ENCODE peak calls at places on chromosomes 6 and 20, in eight cellular contexts. F is dorsolateral prefrontal cortex; A is activated CD8-positive, alpha-beta memory T cell treated with anti-CD3 and anti-CD28 coated beads for 48 hours; T is SJSA1; H is epithelial cell of prostate; Y is AG20443; R is psoas muscle; B is lower lobe of right lung. O is an unnamed sample.

GRCh38 chr6:90849686-90850085 is 262.8 kb upstream of the MAP3K7 start:
- DNase-seq in F (no peak), A (no peak), T (no peak), H (no peak), Y (no peak), R (no peak), B (no peak), O (no peak)

GRCh38 chr20:4699216-4699615 is 22.5 kb upstream of the PRND start:
- DNase-seq in F (no peak), A (no peak), T (no peak), H (no peak), Y (no peak), R (no peak), B (no peak), O (no peak)

GRCh38 chr6:119974430-119975159 is 625.0 kb upstream of the MAN1A1 start:
- DNase-seq in F (no peak), A (no peak), T (no peak), H (no peak), Y (no peak), R (no peak), B (no peak), O (no peak)

GRCh38 chr6:157521665-157522335 is 140.8 kb downstream of the ZDHHC14 start:
- DNase-seq in F (no peak), A (no peak), T (no peak), H (no peak), Y (no peak), R (no peak), B (no peak), O (no peak)

GRCh38 chr20:50587291-50587961 is 77.2 kb downstream of the PTPN1 start:
- DNase-seq in F (no peak), A (no peak), T (no peak), H (no peak), Y (no peak), R (no peak), B (peak), O (peak)

GRCh38 chr20:63052571-63053429 is 46.0 kb upstream of the BHLHE23 start:
- DNase-seq in F (no peak), A (no peak), T (no peak), H (no peak), Y (no peak), R (no peak), B (peak), O (peak)

GRCh38 chr6:12265795-12266194 is 24.4 kb upstream of the EDN1 start:
- DNase-seq in F (no peak), A (no peak), T (peak), H (no peak), Y (peak), R (no peak), B (no peak), O (no peak)

GRCh38 chr6:112357801-112358200 is 10.7 kb downstream of the RFPL4B start:
- DNase-seq in F (no peak), A (no peak), T (no peak), H (peak), Y (peak), R (no peak), B (no peak), O (no peak)

GRCh38 chr20:38393259-38393658 is 41.9 kb downstream of the SNHG17 start:
- DNase-seq in F (no peak), A (no peak), T (no peak), H (no peak), Y (no peak), R (no peak), B (no peak), O (no peak)

GRCh38 chr6:134398453-134398852 is 80.5 kb upstream of the SGK1 start:
- DNase-seq in F (no peak), A (no peak), T (no peak), H (no peak), Y (no peak), R (no peak), B (peak), O (no peak)

GRCh38 chr6:37061157-37061804 is 55.8 kb downstream of the FGD2 start:
- DNase-seq in F (peak), A (no peak), T (no peak), H (no peak), Y (no peak), R (peak), B (no peak), O (no peak)

GRCh38 chr20:2314759-2315439 is 19.1 kb downstream of the TGM3 start:
- DNase-seq in F (no peak), A (no peak), T (peak), H (peak), Y (peak), R (peak), B (no peak), O (no peak)

GRCh38 chr6:113820751-113821150 is 36.4 kb upstream of the MARCKS start:
- DNase-seq in F (no peak), A (no peak), T (no peak), H (no peak), Y (no peak), R (no peak), B (no peak), O (no peak)

GRCh38 chr6:20433321-20433720 is 31.6 kb downstream of the E2F3 start:
- DNase-seq in F (no peak), A (no peak), T (no peak), H (no peak), Y (no peak), R (no peak), B (no peak), O (no peak)

GRCh38 chr20:19588731-19589130 is 169.3 kb upstream of the RIN2 start:
- DNase-seq in F (no peak), A (no peak), T (no peak), H (no peak), Y (no peak), R (no peak), B (no peak), O (no peak)

GRCh38 chr6:39887692-39888450 is 46.4 kb downstream of the MOCS1 start:
- DNase-seq in F (peak), A (no peak), T (peak), H (no peak), Y (peak), R (peak), B (peak), O (no peak)

GRCh38 chr20:15544727-15545126 is 1028.5 kb downstream of the KIF16B start:
- DNase-seq in F (no peak), A (no peak), T (no peak), H (no peak), Y (no peak), R (no peak), B (no peak), O (no peak)

GRCh38 chr6:156599367-156599766 is 177.8 kb upstream of the ARID1B start:
- DNase-seq in F (no peak), A (no peak), T (no peak), H (no peak), Y (no peak), R (peak), B (no peak), O (no peak)

GRCh38 chr6:152206072-152206818 is 398.8 kb downstream of the ESR1 start:
- DNase-seq in F (no peak), A (no peak), T (no peak), H (no peak), Y (peak), R (peak), B (no peak), O (no peak)

GRCh38 chr6:98579941-98580340 is 254.4 kb upstream of the POU3F2 start:
- DNase-seq in F (no peak), A (no peak), T (peak), H (no peak), Y (no peak), R (no peak), B (no peak), O (no peak)

GRCh38 chr6:29294499-29294914 is 7.0 kb upstream of the OR14J1 start:
- DNase-seq in F (no peak), A (no peak), T (no peak), H (peak), Y (no peak), R (no peak), B (no peak), O (no peak)

GRCh38 chr6:108453601-108454157 is 107.0 kb upstream of the FOXO3 start:
- DNase-seq in F (no peak), A (no peak), T (no peak), H (no peak), Y (peak), R (no peak), B (no peak), O (no peak)

GRCh38 chr6:121615493-121615892 is 180.0 kb downstream of the GJA1 start:
- DNase-seq in F (no peak), A (no peak), T (no peak), H (no peak), Y (no peak), R (no peak), B (no peak), O (no peak)

GRCh38 chr20:51446656-51447055 is 95.9 kb downstream of the NFATC2 start:
- DNase-seq in F (no peak), A (no peak), T (peak), H (no peak), Y (peak), R (peak), B (no peak), O (peak)

GRCh38 chr6:136549359-136550044 is 720 bp downstream of the MAP7 start:
- DNase-seq in F (no peak), A (no peak), T (no peak), H (no peak), Y (peak), R (no peak), B (peak), O (peak)

GRCh38 chr6:139540276-139540675 is 165.8 kb upstream of the CITED2 start:
- DNase-seq in F (no peak), A (peak), T (no peak), H (no peak), Y (peak), R (peak), B (no peak), O (no peak)

GRCh38 chr6:130794010-130794675 is 33.1 kb upstream of the SMLR1 start:
- DNase-seq in F (no peak), A (no peak), T (no peak), H (no peak), Y (no peak), R (no peak), B (no peak), O (no peak)

GRCh38 chr6:168667428-168667805 is 226.4 kb downstream of the SMOC2 start:
- DNase-seq in F (no peak), A (no peak), T (no peak), H (no peak), Y (no peak), R (no peak), B (no peak), O (no peak)

O was measured in RWPE2.